ENCODE peak calls at places on chromosomes 3 and 15, in six cellular contexts. F, M, T, U, R and Z are unnamed samples.

GRCh38 chr15:32873292-32874114 is 155.7 kb downstream of the GREM1 start:
- DNase-seq in F (no peak), M (peak), T (no peak), U (no peak), R (no peak), Z (peak)

GRCh38 chr3:74301058-74301457 is 313.4 kb downstream of the CNTN3 start:
- DNase-seq in F (no peak), M (no peak), T (no peak), U (no peak), R (no peak), Z (no peak)

GRCh38 chr3:61524933-61525332 is 36.4 kb upstream of the PTPRG start:
- DNase-seq in F (no peak), M (no peak), T (no peak), U (no peak), R (no peak), Z (no peak)

GRCh38 chr15:27527490-27528067 is 556.6 kb downstream of the GABRG3 start:
- DNase-seq in F (peak), M (peak), T (peak), U (peak), R (no peak), Z (no peak)

GRCh38 chr15:76976572-76977270 is 18.2 kb upstream of the PSTPIP1 start:
- DNase-seq in F (no peak), M (no peak), T (no peak), U (no peak), R (no peak), Z (no peak)

GRCh38 chr3:148360046-148360445 is 337.7 kb upstream of the AGTR1 start:
- DNase-seq in F (no peak), M (no peak), T (no peak), U (no peak), R (no peak), Z (peak)

GRCh38 chr3:105154692-105155091 is 212.0 kb upstream of the ALCAM start:
- DNase-seq in F (no peak), M (no peak), T (no peak), U (no peak), R (no peak), Z (no peak)

GRCh38 chr15:101256756-101257155 is 4.9 kb upstream of the CHSY1 start:
- DNase-seq in F (no peak), M (peak), T (no peak), U (no peak), R (no peak), Z (no peak)

GRCh38 chr15:31366169-31366734 is 39.6 kb downstream of the KLF13 start:
- DNase-seq in F (no peak), M (no peak), T (no peak), U (peak), R (no peak), Z (no peak)

GRCh38 chr3:184377882-184378445 is at the start of gene THPO:
- DNase-seq in F (no peak), M (no peak), T (peak), U (peak), R (no peak), Z (no peak)

GRCh38 chr3:57815034-57815433 is 58.9 kb downstream of the SLMAP start:
- DNase-seq in F (no peak), M (no peak), T (no peak), U (no peak), R (no peak), Z (no peak)

DNA sequence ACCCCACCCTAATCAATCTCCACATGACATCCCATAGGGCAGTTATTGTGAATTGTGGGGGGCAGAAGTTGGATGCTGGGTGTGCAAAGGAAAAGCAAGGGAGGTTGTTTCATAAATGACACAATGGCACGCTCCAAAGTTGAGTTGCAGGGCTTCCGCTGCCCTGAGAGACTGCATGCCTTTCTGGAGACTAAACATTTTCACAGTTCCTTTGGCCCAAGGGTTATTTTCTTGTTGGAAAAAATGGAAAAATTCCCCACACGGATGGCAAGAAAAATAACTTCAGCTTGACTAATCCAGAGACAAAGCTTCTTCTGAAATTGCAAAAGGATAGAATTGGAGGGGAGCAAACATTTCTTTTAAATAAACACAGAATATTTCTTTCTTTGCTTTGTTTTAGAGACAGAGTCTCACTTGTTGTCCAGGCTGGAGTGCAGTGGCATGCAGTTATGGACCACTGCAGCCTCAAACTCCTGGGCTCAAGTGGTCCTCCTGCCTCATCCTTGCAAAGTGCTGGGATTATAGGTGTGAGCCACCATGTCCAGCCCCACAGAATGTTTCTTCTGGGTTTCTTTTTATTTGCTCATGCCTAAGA is 19.1 kb upstream of the TPM1 start:
- DNase-seq in F (no peak), M (no peak), T (peak), U (no peak), R (no peak), Z (peak)
- TF ChIP-seq BHLHE40 in F (no peak), M (no peak), T (no peak), U (no peak), R (no peak), Z (peak)

DNA sequence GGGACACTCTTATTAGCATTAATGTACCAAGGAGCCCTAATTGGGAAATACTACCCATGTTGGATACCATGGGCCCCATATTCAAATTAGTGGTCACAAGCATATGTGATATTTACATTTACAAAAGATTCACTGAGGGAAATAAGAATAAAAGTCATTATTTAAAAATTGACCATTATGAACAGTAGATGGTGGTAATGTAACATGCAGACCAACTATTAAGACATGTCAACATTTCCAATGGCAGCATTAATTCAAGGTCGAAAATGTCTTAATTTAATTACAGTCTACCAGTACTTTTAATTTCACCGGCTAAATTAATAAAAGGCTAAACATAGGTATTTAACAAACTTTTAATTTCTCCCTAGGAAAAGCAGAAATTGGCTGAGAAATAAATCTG is 26.3 kb downstream of the NEK11 start:
- DNase-seq in F (no peak), M (no peak), T (no peak), U (no peak), R (no peak), Z (peak)
- TF ChIP-seq BHLHE40 in F (no peak), M (no peak), T (no peak), U (no peak), R (no peak), Z (no peak)

GRCh38 chr3:45979378-45979777 is 16.2 kb downstream of the FYCO1 start:
- DNase-seq in F (no peak), M (no peak), T (no peak), U (no peak), R (no peak), Z (no peak)

GRCh38 chr3:45980819-45981218 is 14.8 kb downstream of the FYCO1 start:
- DNase-seq in F (no peak), M (no peak), T (no peak), U (no peak), R (no peak), Z (peak)

GRCh38 chr3:45976191-45977091 is 19.2 kb downstream of the FYCO1 start:
- DNase-seq in F (no peak), M (no peak), T (no peak), U (no peak), R (no peak), Z (no peak)

GRCh38 chr3:45980229-45980813 is 15.3 kb downstream of the FYCO1 start:
- DNase-seq in F (no peak), M (no peak), T (no peak), U (no peak), R (no peak), Z (no peak)

GRCh38 chr3:45978348-45978747 is 17.3 kb downstream of the FYCO1 start:
- DNase-seq in F (no peak), M (no peak), T (no peak), U (no peak), R (no peak), Z (no peak)
- TF ChIP-seq BHLHE40 in F (no peak), M (no peak), T (no peak), U (no peak), R (no peak), Z (no peak)

GRCh38 chr15:98131924-98132323 is 171.4 kb downstream of the ARRDC4 start:
- DNase-seq in F (no peak), M (no peak), T (no peak), U (no peak), R (no peak), Z (no peak)
- TF ChIP-seq BHLHE40 in F (no peak), M (no peak), T (no peak), U (no peak), R (no peak), Z (no peak)

DNA sequence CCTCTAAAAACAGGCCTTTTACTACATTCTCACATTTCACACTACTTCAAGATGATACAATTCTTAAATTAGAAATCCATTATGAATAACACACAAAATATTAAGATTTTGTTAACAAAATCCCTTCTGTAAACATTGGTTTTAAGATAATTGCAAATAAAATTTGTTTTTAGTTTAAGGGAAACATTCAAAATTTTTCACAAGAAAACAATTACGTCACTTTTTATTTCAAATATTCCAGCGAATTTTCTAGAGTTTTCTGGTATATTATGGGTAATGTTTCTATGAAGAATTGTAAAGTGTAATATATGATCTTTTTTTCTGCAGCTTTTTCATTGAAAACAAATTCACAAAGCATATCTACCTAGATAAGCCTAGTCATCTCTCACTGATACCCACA is 5.9 kb downstream of the ARPP21 start:
- DNase-seq in F (no peak), M (no peak), T (no peak), U (no peak), R (no peak), Z (no peak)
- TF ChIP-seq BHLHE40 in F (no peak), M (no peak), T (no peak), U (no peak), R (no peak), Z (no peak)

GRCh38 chr3:20853890-20854289 is 667.9 kb upstream of the SGO1 start:
- DNase-seq in F (no peak), M (no peak), T (peak), U (no peak), R (no peak), Z (no peak)

GRCh38 chr3:20846792-20847191 is 660.8 kb upstream of the SGO1 start:
- DNase-seq in F (no peak), M (no peak), T (peak), U (no peak), R (no peak), Z (no peak)

GRCh38 chr3:20857636-20858035 is 671.6 kb upstream of the SGO1 start:
- DNase-seq in F (no peak), M (no peak), T (no peak), U (no peak), R (no peak), Z (no peak)

GRCh38 chr3:20849975-20850374 is 664.0 kb upstream of the SGO1 start:
- DNase-seq in F (no peak), M (no peak), T (no peak), U (no peak), R (no peak), Z (no peak)

GRCh38 chr3:20852712-20853111 is 666.7 kb upstream of the SGO1 start:
- DNase-seq in F (no peak), M (no peak), T (peak), U (no peak), R (no peak), Z (no peak)
- TF ChIP-seq BHLHE40 in F (no peak), M (no peak), T (no peak), U (no peak), R (no peak), Z (no peak)

GRCh38 chr15:62474771-62475124 is 309.7 kb upstream of the C2CD4B start:
- DNase-seq in F (no peak), M (no peak), T (no peak), U (no peak), R (no peak), Z (peak)
- TF ChIP-seq BHLHE40 in F (no peak), M (no peak), T (no peak), U (no peak), R (no peak), Z (no peak)

DNA sequence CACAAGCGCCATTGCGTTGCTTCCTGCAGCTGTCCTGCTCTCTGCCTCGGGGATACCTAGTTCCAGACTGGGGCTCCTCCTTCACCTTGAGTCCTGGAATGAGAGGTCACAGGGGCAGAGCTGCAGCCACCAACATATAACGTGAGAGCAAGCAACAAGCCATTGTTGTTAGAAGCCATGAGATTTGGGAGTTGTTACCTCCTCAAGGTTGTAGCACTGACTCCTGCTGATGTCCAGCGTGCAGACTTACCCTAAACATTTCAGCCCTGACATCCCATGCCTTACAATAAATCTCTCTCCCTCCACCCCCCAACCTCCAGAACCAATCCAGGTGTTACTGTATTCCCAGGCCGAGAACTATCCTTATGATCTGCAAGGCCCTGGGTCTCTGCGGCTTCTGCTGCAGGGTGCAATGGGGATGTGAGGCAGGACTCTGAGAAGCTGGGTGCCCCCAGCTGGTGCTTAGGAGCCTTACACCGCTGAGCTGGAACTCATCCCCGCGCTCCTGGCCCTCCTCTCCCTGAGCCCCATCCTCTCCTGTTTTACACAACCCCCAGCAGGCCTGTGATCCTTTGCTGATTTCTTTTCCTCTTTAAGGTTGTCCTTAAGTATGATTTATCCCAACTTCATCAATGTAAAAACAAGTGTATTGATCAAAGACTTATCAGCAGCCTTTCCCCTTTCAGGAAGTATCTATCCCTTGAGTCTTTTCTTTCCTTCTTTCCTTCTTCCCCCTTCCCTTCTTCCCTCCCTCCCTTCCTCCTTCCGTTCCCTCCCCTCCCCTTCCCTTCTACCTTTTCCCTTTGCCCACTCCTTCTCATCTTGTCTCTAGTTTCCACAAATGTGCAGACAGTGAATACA is 84.2 kb upstream of the ABHD2 start:
- DNase-seq in F (peak), M (peak), T (peak), U (peak), R (no peak), Z (peak)
- TF ChIP-seq BHLHE40 in F (no peak), M (no peak), T (no peak), U (no peak), R (no peak), Z (no peak)

GRCh38 chr3:113719294-113719693 is 22.9 kb upstream of the USF3 start:
- DNase-seq in F (no peak), M (no peak), T (no peak), U (no peak), R (no peak), Z (no peak)

GRCh38 chr3:113717308-113717707 is 20.9 kb upstream of the USF3 start:
- DNase-seq in F (no peak), M (no peak), T (no peak), U (no peak), R (no peak), Z (no peak)

GRCh38 chr3:113714702-113715101 is 18.3 kb upstream of the USF3 start:
- DNase-seq in F (no peak), M (no peak), T (no peak), U (no peak), R (no peak), Z (no peak)

GRCh38 chr3:113721638-113722037 is 24.4 kb downstream of the NAA50 start:
- DNase-seq in F (no peak), M (no peak), T (no peak), U (no peak), R (no peak), Z (no peak)

GRCh38 chr3:113717818-113718217 is 21.4 kb upstream of the USF3 start:
- DNase-seq in F (no peak), M (no peak), T (no peak), U (no peak), R (no peak), Z (no peak)
- TF ChIP-seq BHLHE40 in F (no peak), M (no peak), T (no peak), U (no peak), R (no peak), Z (no peak)